ENCODE peak calls at places on chromosomes 1 and 21, in eight cellular contexts. M is CD8-positive, alpha-beta T cell; I is IMR-90; Y is lung; P is bronchial epithelial cell; B is stomach; O is neural progenitor cell; X is DND-41. J is an unnamed sample. For H3K36me3, the result is how much of the 10 kb centered on the place peaks cover.

GRCh38 chr1:46041551-46041950 is 90.9 kb downstream of the PIK3R3 start:
- DNase-seq in Y (no peak), M (no peak), B (no peak), P (no peak), X (no peak), O (no peak), I (no peak), J (peak)

GRCh38 chr1:157047064-157047410 is 1.5 kb upstream of the ARHGEF11 start:
- DNase-seq in M (no peak), B (no peak), Y (no peak), X (no peak), I (no peak), P (peak), O (no peak), J (peak)

GRCh38 chr21:14675774-14676530 is 129.8 kb upstream of the SAMSN1 start:
- DNase-seq in P (no peak), Y (no peak), I (no peak), B (no peak), X (peak), O (no peak), M (peak), J (peak)

GRCh38 chr1:87833158-87833557 is 504.5 kb downstream of the LMO4 start:
- DNase-seq in B (no peak), I (peak), Y (no peak), X (no peak), O (no peak), M (no peak), P (peak), J (no peak)

GRCh38 chr1:181087400-181087901 is 1.0 kb upstream of the IER5 start:
- DNase-seq in Y (no peak), O (no peak), M (no peak), X (no peak), B (no peak), P (no peak), I (no peak), J (peak)

GRCh38 chr1:110390692-110391232 is at the start of gene SLC16A4:
- DNase-seq in I (peak), O (peak), P (peak), Y (no peak), X (no peak), M (no peak), B (no peak), J (no peak)

GRCh38 chr1:99457381-99458165 is 188.3 kb upstream of the PALMD start:
- DNase-seq in P (peak), X (no peak), Y (no peak), O (no peak), M (no peak), I (peak), B (no peak), J (no peak)

GRCh38 chr1:179366093-179366800 is 476 bp downstream of the AXDND1 start:
- DNase-seq in O (peak), B (no peak), I (peak), M (no peak), P (no peak), Y (no peak), X (no peak), J (peak)

GRCh38 chr1:27542463-27543273 is 52.7 kb upstream of the WASF2 start:
- DNase-seq in X (no peak), O (no peak), B (peak), P (peak), M (no peak), I (peak), Y (peak), J (no peak)

GRCh38 chr1:166953486-166953885 is 21.9 kb downstream of the ILDR2 start:
- DNase-seq in M (no peak), O (no peak), Y (no peak), I (no peak), P (no peak), X (no peak), B (no peak), J (no peak)

GRCh38 chr1:68178821-68179490 is 53.4 kb downstream of the WLS start:
- DNase-seq in B (no peak), X (no peak), I (peak), Y (no peak), M (no peak), O (no peak), P (peak), J (peak)

GRCh38 chr1:230068952-230069684 is 2.1 kb downstream of the GALNT2 start:
- DNase-seq in X (peak), O (peak), M (no peak), I (no peak), P (no peak), B (peak), Y (no peak), J (peak)

GRCh38 chr1:163844393-163844948 is 522.7 kb downstream of the NUF2 start:
- DNase-seq in O (no peak), M (no peak), P (no peak), I (peak), Y (no peak), B (no peak), X (no peak), J (no peak)

GRCh38 chr1:180920702-180921101 is 8.0 kb downstream of the KIAA1614 start:
- DNase-seq in I (no peak), B (no peak), Y (no peak), X (no peak), P (no peak), O (no peak), M (no peak), J (no peak)

GRCh38 chr1:101238041-101238515 is 1.3 kb downstream of the S1PR1 start:
- DNase-seq in I (no peak), M (peak), Y (no peak), B (no peak), X (peak), P (no peak), O (peak), J (no peak)

GRCh38 chr21:42474982-42475381 is 21.0 kb downstream of the RSPH1 start:
- DNase-seq in Y (no peak), P (peak), X (no peak), I (no peak), B (peak), O (no peak), M (no peak), J (no peak)

GRCh38 chr1:112778136-112778535 is 63.0 kb upstream of the PPM1J start:
- DNase-seq in B (no peak), P (peak), M (no peak), I (no peak), X (no peak), O (no peak), Y (no peak), J (no peak)

GRCh38 chr1:26350701-26351590 is 3.0 kb downstream of the CRYBG2 start:
- DNase-seq in O (peak), I (peak), M (no peak), B (no peak), X (no peak), Y (no peak), P (no peak), J (no peak)

GRCh38 chr1:76352741-76353435 is 278.3 kb downstream of the ST6GALNAC3 start:
- DNase-seq in Y (no peak), X (no peak), O (no peak), I (no peak), P (no peak), M (no peak), B (no peak), J (no peak)

GRCh38 chr1:98030483-98030882 is 109.6 kb upstream of the DPYD start:
- DNase-seq in O (no peak), B (no peak), X (no peak), M (no peak), I (peak), P (peak), Y (no peak), J (no peak)

GRCh38 chr21:43361493-43362296 is 65.2 kb downstream of the SIK1 start:
- DNase-seq in P (peak), B (no peak), O (no peak), M (peak), Y (no peak), I (peak), X (peak), J (peak)

GRCh38 chr1:164953095-164953494 is 394.1 kb downstream of the PBX1 start:
- DNase-seq in M (no peak), X (no peak), P (no peak), B (no peak), Y (no peak), I (no peak), O (no peak), J (no peak)

GRCh38 chr1:60916178-60916577 is 166.2 kb upstream of the NFIA start:
- DNase-seq in Y (no peak), I (no peak), M (no peak), X (no peak), P (no peak), B (no peak), O (no peak), J (no peak)

GRCh38 chr1:110393691-110394564 is 3.1 kb upstream of the SLC16A4 start:
- DNase-seq in I (peak), Y (no peak), O (no peak), P (peak), X (no peak), M (no peak), B (no peak), J (no peak)

GRCh38 chr1:91864017-91864700 is 21.8 kb downstream of the TGFBR3 start:
- DNase-seq in I (peak), P (peak), Y (no peak), O (no peak), M (no peak), B (no peak), X (no peak), J (no peak)

GRCh38 chr1:59188413-59189213 is 108.3 kb upstream of the FGGY start:
- DNase-seq in O (no peak), B (no peak), M (no peak), I (no peak), X (no peak), P (no peak), Y (peak), J (no peak)

GRCh38 chr21:43332872-43333300 is 94.0 kb downstream of the SIK1 start:
- DNase-seq in I (peak), O (peak), M (no peak), Y (no peak), B (no peak), P (no peak), X (no peak), J (no peak)

GRCh38 chr1:5910276-5910620 is 82.0 kb downstream of the NPHP4 start:
- DNase-seq in Y (no peak), P (no peak), I (no peak), B (no peak), O (no peak), M (no peak), X (no peak), J (no peak)

GRCh38 chr1:152018537-152018936 is 18.3 kb downstream of the S100A11 start:
- DNase-seq in I (no peak), P (no peak), O (peak), M (no peak), Y (no peak), X (no peak), B (no peak), J (no peak)

DNA sequence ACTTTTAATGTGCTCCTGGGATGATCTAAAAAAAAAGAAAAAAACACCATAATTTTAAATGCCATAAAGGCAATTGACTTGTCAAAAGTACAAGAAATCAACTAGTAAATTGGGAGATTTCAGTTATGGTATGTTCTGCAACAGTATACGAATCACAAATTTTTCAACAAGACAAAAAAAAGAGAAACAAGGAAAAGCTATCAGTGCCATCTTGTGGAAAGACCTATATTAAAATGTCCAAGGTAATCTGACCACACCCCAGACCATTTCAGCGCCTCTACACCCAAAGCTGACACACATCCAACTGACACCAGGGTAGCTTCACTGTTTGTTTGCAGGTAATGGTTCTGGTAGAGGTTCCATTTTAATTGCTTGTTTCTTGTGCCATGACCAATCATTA is 5.0 kb upstream of the DUSP23 start:
- DNase-seq in Y (no peak), I (no peak), P (peak), O (no peak), X (no peak), B (no peak), M (no peak), J (no peak)
- TF ChIP-seq CTCF in Y (no peak), I (no peak), P (peak), O (no peak), X (no peak), B (no peak), M (no peak), J (peak)

GRCh38 chr1:8014381-8014988 is 11.6 kb downstream of the ERRFI1 start:
- DNase-seq in X (no peak), P (no peak), B (no peak), Y (no peak), M (no peak), O (no peak), I (no peak), J (no peak)
- H3K36me3 ChIP-seq in X (under half), P (under half), B (half or more), Y (under half), M (under half), O (under half), I (under half), J (under half)

GRCh38 chr1:31679676-31680230 is 24.1 kb downstream of the COL16A1 start:
- DNase-seq in O (no peak), B (no peak), P (no peak), Y (no peak), M (no peak), X (no peak), I (no peak), J (no peak)
- TF ChIP-seq CTCF in O (no peak), B (no peak), P (no peak), Y (no peak), M (no peak), X (no peak), I (no peak), J (no peak)

GRCh38 chr21:18147678-18148077 is 97.0 kb upstream of the CHODL start:
- DNase-seq in Y (no peak), M (no peak), O (no peak), B (no peak), P (peak), X (no peak), I (no peak), J (no peak)
- H3K36me3 ChIP-seq in Y (under half), M (under half), O (under half), B (under half), P (under half), X (under half), I (under half), J (under half)

GRCh38 chr1:193569096-193569495 is 382.7 kb upstream of the B3GALT2 start:
- DNase-seq in P (no peak), Y (no peak), B (no peak), O (no peak), I (no peak), M (no peak), X (no peak), J (no peak)

GRCh38 chr1:193566735-193567134 is 380.3 kb upstream of the B3GALT2 start:
- DNase-seq in Y (no peak), O (no peak), M (no peak), X (no peak), P (no peak), B (no peak), I (no peak), J (no peak)

GRCh38 chr1:193567937-193568336 is 381.5 kb upstream of the B3GALT2 start:
- DNase-seq in Y (no peak), B (no peak), I (no peak), M (no peak), O (no peak), X (no peak), P (no peak), J (no peak)

GRCh38 chr1:193569696-193570269 is 383.4 kb upstream of the B3GALT2 start:
- DNase-seq in M (no peak), P (peak), B (no peak), X (no peak), Y (no peak), I (peak), O (no peak), J (peak)

DNA sequence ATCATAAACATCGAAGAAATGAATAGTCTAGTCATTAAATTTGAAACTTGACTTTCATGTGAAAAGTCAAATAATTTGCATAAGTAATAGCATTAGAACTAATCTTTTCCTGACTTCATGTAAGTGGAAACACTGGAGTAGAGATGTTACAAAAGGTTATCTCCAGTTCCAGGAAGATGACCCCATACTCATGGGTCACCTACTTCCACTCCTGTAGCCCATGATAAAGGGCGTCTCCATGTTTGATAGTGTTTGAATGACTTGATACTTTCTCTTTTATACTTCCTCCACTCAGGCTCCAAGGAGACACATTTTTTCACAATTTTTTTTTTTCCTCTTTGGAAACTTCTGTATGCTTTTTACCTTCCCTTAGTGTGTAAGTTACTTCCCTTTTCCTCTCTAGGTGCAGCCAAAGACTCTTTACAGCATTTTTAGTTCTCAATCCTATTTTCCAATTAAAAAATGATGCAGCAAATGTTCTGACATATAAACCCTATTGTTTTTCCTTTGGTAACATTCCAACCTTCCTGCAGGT is 382.1 kb upstream of the B3GALT2 start:
- DNase-seq in M (no peak), X (no peak), P (no peak), B (no peak), I (no peak), Y (no peak), O (no peak), J (no peak)
- TF ChIP-seq CTCF in M (no peak), X (no peak), P (no peak), B (no peak), I (no peak), Y (no peak), O (no peak), J (no peak)

GRCh38 chr21:46118305-46118870 is 20.5 kb downstream of the COL6A2 start:
- DNase-seq in X (no peak), B (no peak), Y (no peak), P (no peak), I (no peak), O (no peak), M (no peak), J (no peak)

GRCh38 chr21:46118871-46119564 is 21.1 kb downstream of the COL6A2 start:
- DNase-seq in P (no peak), M (no peak), B (no peak), I (no peak), X (no peak), O (no peak), Y (no peak), J (no peak)

GRCh38 chr21:46116189-46116845 is 18.4 kb downstream of the COL6A2 start:
- DNase-seq in O (no peak), B (no peak), P (no peak), X (no peak), Y (no peak), I (no peak), M (no peak), J (no peak)

GRCh38 chr21:46116846-46117585 is 19.1 kb downstream of the COL6A2 start:
- DNase-seq in Y (no peak), B (no peak), M (no peak), X (no peak), O (no peak), I (no peak), P (no peak), J (no peak)

GRCh38 chr21:46117586-46118304 is 19.8 kb downstream of the COL6A2 start:
- DNase-seq in I (no peak), B (no peak), X (no peak), P (no peak), M (no peak), Y (no peak), O (no peak), J (no peak)
- H3K36me3 ChIP-seq in I (half or more), B (half or more), X (under half), P (under half), M (under half), Y (under half), O (under half), J (under half)

GRCh38 chr21:44800103-44800502 is 1.5 kb downstream of the UBE2G2 start:
- DNase-seq in Y (no peak), X (no peak), B (peak), O (peak), I (peak), M (no peak), P (peak), J (no peak)
- TF ChIP-seq CTCF in Y (no peak), X (peak), B (peak), O (peak), I (peak), M (no peak), P (peak), J (no peak)

DNA sequence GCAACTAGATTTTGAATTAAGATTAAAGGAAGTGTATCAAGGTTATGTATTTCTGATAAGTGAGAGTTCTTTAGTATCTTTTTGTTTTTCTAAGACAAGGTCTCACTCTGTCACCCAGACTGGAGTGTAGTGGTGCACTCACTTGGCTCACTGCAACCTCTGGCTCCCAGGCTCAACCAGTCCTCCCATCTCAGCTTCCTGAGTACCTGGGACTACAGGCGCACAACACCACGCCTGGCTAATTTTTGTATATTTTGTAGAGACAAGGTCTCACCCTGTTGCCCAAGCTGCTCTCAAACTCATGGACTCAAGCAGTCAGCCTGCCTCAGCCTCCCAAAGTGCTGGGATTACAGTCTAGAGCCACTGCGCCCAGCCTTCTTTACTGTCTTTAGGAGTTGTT is 33.7 kb downstream of the DHX9 start:
- DNase-seq in I (no peak), B (no peak), P (no peak), Y (no peak), M (no peak), X (no peak), O (no peak), J (no peak)
- H3K36me3 ChIP-seq in I (under half), B (half or more), P (under half), Y (under half), M (half or more), X (half or more), O (half or more), J (half or more)